ENCODE peak calls at places on chromosomes 5 and 9, in ten cellular contexts. L is fibroblast of the conjunctiva; F is GM06990; I is GM20000; B is HEK293T; O is EH; Y is stimulated activated CD4-positive, alpha-beta T cell treated with anti-CD3 and anti-CD28 coated beads, Interleukin-12 subunit alpha, Interleukin-12 subunit beta, amount 100 ng/mL, for 4 hours; Q is NCI-H748 treated with DMSO at 0.1 percent for 48 hours; P is amniotic epithelial cell; A is GM12891. X is an unnamed sample.

GRCh38 chr9:100011062-100011681 is 87.6 kb downstream of the ERP44 start:
- DNase-seq in P (peak; percentile 64), F (peak; percentile 36), Y (no peak), A (no peak), L (peak; percentile 55), B (peak; percentile 25), O (peak; percentile 65), Q (peak; percentile 64), I (peak; percentile 48), X (no peak)

GRCh38 chr5:80809451-80809850 is 150.7 kb upstream of the RASGRF2 start:
- DNase-seq in L (no peak), O (peak; percentile 2), F (no peak), I (no peak), B (no peak), Y (no peak), Q (no peak), P (no peak), A (no peak), X (no peak)

GRCh38 chr5:137142371-137143243 is 356.5 kb downstream of the SPOCK1 start:
- DNase-seq in O (peak; percentile 99), I (no peak), L (peak; percentile 75), B (no peak), Y (no peak), Q (no peak), F (peak; percentile 6), A (no peak), P (peak; percentile 95), X (no peak)

GRCh38 chr9:136603216-136603615 is 57.4 kb upstream of the NOTCH1 start:
- DNase-seq in A (no peak), P (no peak), F (no peak), Q (no peak), O (no peak), L (no peak), B (no peak), Y (no peak), I (no peak), X (peak; percentile 52)

GRCh38 chr5:83377131-83377865 is 94.2 kb upstream of the VCAN start:
- DNase-seq in I (no peak), O (peak; percentile 71), F (no peak), B (no peak), A (no peak), Q (no peak), P (peak; percentile 71), L (peak; percentile 54), Y (no peak), X (no peak)

GRCh38 chr5:33997331-33997983 is 10.4 kb downstream of the AMACR start:
- DNase-seq in O (peak; percentile 89), I (peak; percentile 52), Q (peak; percentile 80), P (peak; percentile 80), F (no peak), L (peak; percentile 85), B (peak; percentile 51), Y (no peak), A (no peak), X (peak; percentile 28)

GRCh38 chr9:129320575-129321311 is 142.7 kb upstream of the IER5L start:
- DNase-seq in Y (peak; percentile 23), Q (peak; percentile 13), A (peak; percentile 61), P (peak; percentile 88), O (peak; percentile 96), B (peak; percentile 64), L (peak; percentile 83), I (peak; percentile 84), F (peak; percentile 65), X (no peak)

GRCh38 chr9:135130266-135130976 is 43.0 kb downstream of the OLFM1 start:
- DNase-seq in B (no peak), Y (peak; percentile 5), P (no peak), O (no peak), A (no peak), F (no peak), I (no peak), L (no peak), Q (peak; percentile 63), X (no peak)

GRCh38 chr5:96562614-96563013 is 99.6 kb upstream of the CAST start:
- DNase-seq in Y (no peak), F (no peak), L (no peak), A (no peak), B (no peak), I (no peak), P (peak; percentile 60), Q (no peak), O (peak; percentile 89), X (no peak)

X was measured in pancreas.